ENCODE peak calls at places on chromosomes 16 and 17, in eight cellular contexts. K, Y, D, S, W, U, B and L are unnamed samples.

GRCh38 chr17:80992948-80993624 is 1.4 kb downstream of the CHMP6 start:
- DNase-seq in S (no peak), U (no peak), Y (no peak), K (no peak), D (no peak), W (no peak), B (no peak), L (peak; percentile 38)

GRCh38 chr16:57377080-57377841 is 5.0 kb downstream of the CX3CL1 start:
- DNase-seq in S (peak; percentile 79), U (no peak), Y (no peak), B (peak; percentile 59), D (no peak), K (no peak), W (no peak), L (peak; percentile 85)

GRCh38 chr17:69607162-69607834 is 192.8 kb downstream of the MAP2K6 start:
- DNase-seq in Y (no peak), B (peak; percentile 72), S (peak; percentile 71), D (peak; percentile 83), K (peak; percentile 88), U (peak; percentile 82), W (peak; percentile 88), L (peak; percentile 48)

GRCh38 chr17:79930077-79930785 is 91.0 kb upstream of the CBX4 start:
- DNase-seq in D (no peak), W (no peak), U (no peak), Y (no peak), S (no peak), K (no peak), B (no peak), L (no peak)

GRCh38 chr16:84518804-84519341 is 14.4 kb upstream of the MEAK7 start:
- DNase-seq in Y (peak; percentile 63), S (no peak), K (no peak), U (no peak), B (no peak), W (no peak), D (peak; percentile 78), L (no peak)

GRCh38 chr17:75652934-75653549 is 13.9 kb downstream of the RECQL5 start:
- DNase-seq in K (peak; percentile 18), B (no peak), Y (peak; percentile 13), D (no peak), S (no peak), U (no peak), W (peak; percentile 16), L (peak; percentile 65)

GRCh38 chr16:56029026-56029425 is 153.9 kb upstream of the CES5A start:
- DNase-seq in B (no peak), U (no peak), D (no peak), K (no peak), Y (no peak), W (no peak), S (no peak), L (no peak)

GRCh38 chr17:80594666-80595269 is 50.1 kb downstream of the RPTOR start:
- DNase-seq in W (no peak), B (no peak), S (no peak), K (no peak), U (peak; percentile 21), D (no peak), Y (no peak), L (no peak)

GRCh38 chr17:77697480-77698400 is 260.8 kb upstream of the TNRC6C start:
- DNase-seq in Y (no peak), K (no peak), W (no peak), B (no peak), S (no peak), D (peak; percentile 33), U (no peak), L (no peak)

GRCh38 chr16:8816967-8817662 is 19.5 kb downstream of the PMM2 start:
- DNase-seq in D (no peak), K (no peak), Y (no peak), W (no peak), U (no peak), S (no peak), B (no peak), L (no peak)

GRCh38 chr17:4539025-4539424 is 16.2 kb downstream of the MYBBP1A start:
- DNase-seq in K (no peak), B (no peak), U (no peak), W (no peak), Y (no peak), D (no peak), S (no peak), L (no peak)

GRCh38 chr16:86816930-86817625 is 238.7 kb downstream of the FOXL1 start:
- DNase-seq in K (no peak), W (no peak), Y (no peak), D (no peak), U (no peak), S (no peak), B (no peak), L (no peak)

GRCh38 chr17:79624658-79625478 is 14.0 kb upstream of the RBFOX3 start:
- DNase-seq in B (no peak), Y (no peak), S (no peak), U (no peak), D (peak; percentile 39), K (no peak), W (no peak), L (no peak)

GRCh38 chr17:45195424-45195823 is 26.3 kb upstream of the FMNL1 start:
- DNase-seq in Y (no peak), S (no peak), W (no peak), D (no peak), U (no peak), B (no peak), K (no peak), L (no peak)

GRCh38 chr17:510223-510917 is 157.8 kb upstream of the RPH3AL start:
- DNase-seq in D (no peak), Y (no peak), B (no peak), U (no peak), S (no peak), K (peak; percentile 26), W (no peak), L (no peak)

GRCh38 chr17:512926-513325 is 160.3 kb upstream of the RPH3AL start:
- DNase-seq in D (no peak), S (no peak), K (no peak), U (peak; percentile 81), Y (no peak), B (no peak), W (no peak), L (no peak)

GRCh38 chr17:511833-512251 is 159.2 kb upstream of the RPH3AL start:
- DNase-seq in K (no peak), B (peak; percentile 50), U (peak; percentile 60), S (no peak), Y (no peak), D (no peak), W (no peak), L (no peak)

GRCh38 chr17:512311-512710 is 159.7 kb upstream of the RPH3AL start:
- DNase-seq in U (no peak), K (no peak), Y (no peak), W (no peak), S (no peak), D (no peak), B (no peak), L (no peak)

DNA sequence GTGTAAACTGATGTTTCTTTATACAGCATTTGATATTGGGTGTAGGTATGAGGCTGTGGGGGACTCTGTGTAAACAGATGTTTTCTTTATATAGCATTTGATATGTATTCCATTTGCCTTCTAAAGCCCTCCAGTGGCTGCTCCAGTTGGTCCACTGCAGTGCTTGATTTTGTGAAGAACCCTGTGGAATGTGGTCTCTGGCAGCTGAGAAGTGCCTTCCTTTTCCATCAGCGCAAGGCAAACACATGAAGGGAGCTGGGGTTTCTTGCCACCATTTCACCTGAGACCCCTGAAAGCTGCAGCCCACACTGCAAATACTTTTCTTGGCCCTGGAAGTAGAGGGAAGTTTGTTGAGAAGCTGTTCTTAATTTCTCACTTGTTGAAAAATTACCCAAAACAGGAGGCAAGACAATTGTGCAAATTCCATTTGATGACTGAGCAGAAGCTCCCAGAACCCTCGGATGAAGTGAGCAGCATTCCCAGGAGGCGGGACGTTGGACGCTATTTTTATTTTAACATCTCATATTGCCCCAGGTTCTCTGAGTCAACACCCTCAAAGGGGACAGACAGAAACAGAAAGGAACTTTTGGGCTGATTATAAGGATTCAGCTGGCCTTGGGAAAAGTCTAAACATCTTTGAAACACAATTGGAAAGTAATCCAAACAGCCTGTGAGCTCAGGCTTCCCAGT is 158.5 kb upstream of the RPH3AL start:
- DNase-seq in D (no peak), U (peak; percentile 80), W (peak; percentile 38), B (peak; percentile 65), K (peak; percentile 28), S (peak; percentile 43), Y (no peak), L (no peak)
- TF ChIP-seq CTCF in D (no peak), U (peak; percentile 11), W (no peak), B (no peak), K (no peak), S (no peak), Y (no peak), L (no peak)

GRCh38 chr17:39835038-39835786 is 28.9 kb downstream of the IKZF3 start:
- DNase-seq in K (no peak), Y (no peak), S (no peak), U (no peak), W (no peak), B (no peak), D (no peak), L (no peak)
- TF ChIP-seq CTCF in K (no peak), Y (no peak), S (no peak), U (no peak), W (no peak), B (no peak), D (no peak), L (no peak)

GRCh38 chr17:15230866-15231265 is 34.3 kb downstream of the PMP22 start:
- DNase-seq in S (no peak), W (no peak), K (no peak), Y (no peak), B (no peak), D (no peak), U (no peak), L (no peak)

GRCh38 chr17:15233971-15234370 is 31.2 kb downstream of the PMP22 start:
- DNase-seq in K (no peak), D (no peak), Y (no peak), S (no peak), U (no peak), W (no peak), B (no peak), L (no peak)

GRCh38 chr17:15233022-15233805 is 31.9 kb downstream of the PMP22 start:
- DNase-seq in D (no peak), S (no peak), B (peak; percentile 68), Y (no peak), W (peak; percentile 31), U (peak; percentile 71), K (peak; percentile 42), L (no peak)

GRCh38 chr17:15232517-15232915 is 32.6 kb downstream of the PMP22 start:
- DNase-seq in D (no peak), U (no peak), Y (no peak), S (no peak), W (no peak), K (no peak), B (peak; percentile 22), L (no peak)

GRCh38 chr17:15231851-15232516 is 33.1 kb downstream of the PMP22 start:
- DNase-seq in K (no peak), S (no peak), D (no peak), B (no peak), Y (no peak), W (no peak), U (no peak), L (no peak)
- TF ChIP-seq CTCF in K (no peak), S (no peak), D (no peak), B (no peak), Y (no peak), W (no peak), U (no peak), L (no peak)

DNA sequence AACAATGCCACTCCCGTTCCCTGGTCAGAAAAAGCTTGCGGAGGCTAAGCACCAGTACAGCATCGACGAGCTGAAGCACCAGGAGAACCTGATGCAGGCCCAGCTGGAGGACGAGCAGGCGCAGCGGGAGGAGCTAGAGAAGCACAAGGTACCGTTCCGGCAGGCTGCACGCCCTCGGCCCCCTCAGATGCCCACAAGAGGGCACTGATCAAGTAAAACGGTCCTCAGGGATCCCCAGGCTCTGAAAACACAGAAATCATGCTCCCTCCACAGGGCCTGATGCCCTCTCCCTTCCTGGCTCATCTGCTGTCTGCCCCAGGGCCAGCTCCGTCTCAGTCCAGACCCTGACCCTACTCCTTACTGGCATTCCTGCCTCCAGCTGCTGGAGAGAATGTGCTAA is 21.6 kb downstream of the DRC3 start:
- DNase-seq in S (no peak), B (peak; percentile 28), Y (peak; percentile 15), K (peak; percentile 38), W (peak; percentile 27), D (no peak), U (peak; percentile 9), L (no peak)
- TF ChIP-seq CTCF in S (peak; percentile 47), B (peak; percentile 63), Y (no peak), K (peak; percentile 24), W (peak; percentile 56), D (no peak), U (peak; percentile 26), L (no peak)